ENCODE peak calls at places on chromosome 12, in nine cellular contexts. B, J, U, X, P, C, Z, Q and D are unnamed samples.
A peak's percentile ranks its signal among the peaks of the same experiment; 100 is the strongest.

GRCh38 chr12:107684029-107684790 is 1.4 kb upstream of the PWP1 start:
- DNase-seq in J (no peak), Q (peak; percentile 17), B (no peak), X (no peak), C (no peak), U (no peak), Z (no peak), P (no peak), D (no peak)

GRCh38 chr12:116389990-116390655 is 112.6 kb upstream of the MED13L start:
- DNase-seq in Q (peak; percentile 94), Z (peak; percentile 43), C (peak; percentile 85), X (no peak), B (no peak), P (no peak), U (no peak), J (peak; percentile 95), D (peak; percentile 69)

GRCh38 chr12:108004368-108004767 is 124.7 kb upstream of the WSCD2 start:
- DNase-seq in B (no peak), Z (no peak), Q (peak; percentile 3), C (no peak), P (no peak), X (no peak), J (no peak), U (no peak), D (peak; percentile 3)

GRCh38 chr12:124556067-124556466 is 11.3 kb downstream of the NCOR2 start:
- DNase-seq in X (no peak), J (no peak), P (no peak), U (no peak), B (no peak), C (no peak), Q (no peak), Z (no peak), D (no peak)

GRCh38 chr12:128810182-128811127 is 13.3 kb downstream of the SLC15A4 start:
- DNase-seq in Z (no peak), J (no peak), X (no peak), Q (no peak), U (peak; percentile 63), P (peak; percentile 76), B (peak; percentile 42), C (no peak), D (peak; percentile 38)

GRCh38 chr12:105106621-105107020 is 910 bp upstream of the WASHC4 start:
- DNase-seq in C (no peak), B (no peak), Z (no peak), P (peak; percentile 14), J (no peak), U (no peak), Q (no peak), X (no peak), D (no peak)

GRCh38 chr12:95178136-95178535 is 39.1 kb downstream of the FGD6 start:
- DNase-seq in U (no peak), Q (no peak), P (no peak), X (no peak), J (no peak), Z (no peak), C (no peak), B (no peak), D (no peak)

GRCh38 chr12:117036046-117036445 is 63.2 kb downstream of the TESC start:
- DNase-seq in P (no peak), C (no peak), X (no peak), U (no peak), B (no peak), J (no peak), Q (no peak), Z (no peak), D (no peak)

GRCh38 chr12:11500222-11500860 is 105.0 kb upstream of the PRB2 start:
- DNase-seq in U (peak; percentile 79), Z (peak; percentile 48), Q (peak; percentile 85), J (peak; percentile 75), C (peak; percentile 15), P (peak; percentile 61), B (peak; percentile 74), X (peak; percentile 4), D (peak; percentile 89)

GRCh38 chr12:11497995-11498394 is 102.6 kb upstream of the PRB2 start:
- DNase-seq in U (no peak), Z (no peak), Q (no peak), P (peak; percentile 37), X (no peak), C (no peak), J (no peak), B (no peak), D (no peak)

GRCh38 chr12:11500861-11501230 is 105.5 kb upstream of the PRB2 start:
- DNase-seq in U (no peak), J (no peak), P (no peak), C (no peak), X (no peak), Z (no peak), B (no peak), Q (no peak), D (no peak)

GRCh38 chr12:11497438-11497837 is 102.1 kb upstream of the PRB2 start:
- DNase-seq in P (no peak), X (no peak), B (no peak), Z (no peak), U (peak; percentile 66), C (no peak), Q (no peak), J (no peak), D (no peak)

GRCh38 chr12:11499802-11500201 is 104.4 kb upstream of the PRB2 start:
- DNase-seq in Q (no peak), C (no peak), U (no peak), J (no peak), Z (no peak), X (no peak), P (peak; percentile 18), B (no peak), D (no peak)
- TF ChIP-seq CTCF in Q (no peak), C (no peak), U (no peak), J (no peak), Z (no peak), X (no peak), P (no peak), B (no peak), D (no peak)

GRCh38 chr12:132456186-132456943 is 33.6 kb upstream of the FBRSL1 start:
- DNase-seq in Z (no peak), Q (no peak), U (peak; percentile 14), B (no peak), C (no peak), J (no peak), P (no peak), X (no peak), D (no peak)

GRCh38 chr12:132454154-132454948 is 35.6 kb upstream of the FBRSL1 start:
- DNase-seq in Z (no peak), P (no peak), X (no peak), U (peak; percentile 11), B (no peak), C (no peak), Q (no peak), J (no peak), D (no peak)

GRCh38 chr12:132453361-132454133 is 36.4 kb upstream of the FBRSL1 start:
- DNase-seq in B (no peak), X (no peak), Q (no peak), Z (no peak), U (peak; percentile 12), J (no peak), P (no peak), C (no peak), D (no peak)

GRCh38 chr12:132455565-132455964 is 34.4 kb upstream of the FBRSL1 start:
- DNase-seq in Q (no peak), C (no peak), Z (no peak), J (no peak), X (no peak), U (peak; percentile 3), B (no peak), P (no peak), D (no peak)

DNA sequence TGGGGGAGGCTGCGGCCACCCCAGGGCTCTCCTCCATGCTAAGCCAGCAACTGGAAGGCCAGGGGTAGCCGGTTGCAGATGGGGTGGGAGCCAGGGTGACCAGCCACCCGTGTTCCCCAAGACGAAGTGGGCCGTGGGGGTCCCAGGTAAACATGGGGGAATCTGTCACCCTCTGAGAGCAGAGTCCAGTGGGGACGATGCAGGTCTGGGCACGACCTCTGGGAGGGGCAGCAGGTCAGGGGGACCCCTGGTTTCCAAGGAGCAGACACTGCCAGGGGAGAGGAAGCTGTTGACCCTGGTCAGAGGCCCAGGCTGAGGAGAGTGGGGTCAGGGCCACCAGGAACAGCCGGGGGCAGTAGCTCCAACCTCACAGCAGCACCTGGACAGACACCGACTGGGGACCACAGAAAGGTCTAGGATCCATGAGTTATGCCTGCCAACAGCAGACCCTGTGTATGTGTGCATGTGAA is 35.0 kb upstream of the FBRSL1 start:
- DNase-seq in C (no peak), U (peak; percentile 10), Q (no peak), J (no peak), Z (no peak), B (no peak), X (no peak), P (no peak), D (no peak)
- H3K27me3 ChIP-seq in C (peaks cover 29% of the 10 kb centered on the region), U (no peaks in the 10 kb centered on the region), Q (peaks cover 9% of the 10 kb centered on the region), J (no peaks in the 10 kb centered on the region), Z (no peaks in the 10 kb centered on the region), B (peaks cover 5% of the 10 kb centered on the region), X (no peaks in the 10 kb centered on the region), P (no peaks in the 10 kb centered on the region), D (no peaks in the 10 kb centered on the region)

GRCh38 chr12:121628037-121628436 is 1.7 kb downstream of the ORAI1 start:
- DNase-seq in Z (peak; percentile 68), J (no peak), X (no peak), Q (no peak), B (peak; percentile 11), P (no peak), C (no peak), U (no peak), D (no peak)

GRCh38 chr12:121626087-121626852 is at the start of gene ORAI1:
- DNase-seq in C (peak; percentile 73), P (peak; percentile 95), X (peak; percentile 79), Q (peak; percentile 97), B (peak; percentile 99), Z (peak; percentile 97), U (peak; percentile 99), J (peak; percentile 94), D (peak; percentile 96)

GRCh38 chr12:121628536-121628935 is 2.2 kb downstream of the ORAI1 start:
- DNase-seq in B (peak; percentile 3), U (no peak), Z (no peak), Q (no peak), J (no peak), C (no peak), P (no peak), X (no peak), D (no peak)

GRCh38 chr12:121630791-121631190 is 4.5 kb downstream of the ORAI1 start:
- DNase-seq in P (no peak), Z (no peak), B (peak; percentile 7), J (no peak), U (no peak), C (no peak), X (no peak), Q (no peak), D (no peak)

GRCh38 chr12:121626853-121627623 is 708 bp downstream of the ORAI1 start:
- DNase-seq in C (no peak), Z (peak; percentile 61), B (peak; percentile 84), X (no peak), J (peak; percentile 80), P (peak; percentile 82), Q (peak; percentile 75), U (peak; percentile 62), D (peak; percentile 86)
- TF ChIP-seq CTCF in C (peak; percentile 31), Z (no peak), B (peak; percentile 12), X (no peak), J (no peak), P (peak; percentile 36), Q (no peak), U (peak; percentile 1), D (peak; percentile 11)

GRCh38 chr12:5247144-5247543 is 184.8 kb upstream of the NTF3 start:
- DNase-seq in C (no peak), B (no peak), P (no peak), J (no peak), U (no peak), X (no peak), Z (no peak), Q (no peak), D (no peak)
- H3K27me3 ChIP-seq in C (no peaks in the 10 kb centered on the region), B (no peaks in the 10 kb centered on the region), P (no peaks in the 10 kb centered on the region), J (no peaks in the 10 kb centered on the region), U (no peaks in the 10 kb centered on the region), X (no peaks in the 10 kb centered on the region), Z (no peaks in the 10 kb centered on the region), Q (no peaks in the 10 kb centered on the region), D (no peaks in the 10 kb centered on the region)